ENCODE peak calls at places on chromosomes 3 and 15, in four cellular contexts. H is CD8-positive, alpha-beta T cell; B is activated effector memory CD4-positive, alpha-beta T cell treated with Interleukin-2 at 50 U/mL for 16 hours; Q is stimulated activated CD4-positive, alpha-beta T cell treated with anti-CD3 and anti-CD28 coated beads, Interleukin-15, amount 100 ng/mL, for 24 hours. D is an unnamed sample.

GRCh38 chr3:144556392-144556791 is 584.8 kb downstream of the DIPK2A start:
- DNase-seq in Q (no peak), B (no peak), H (no peak), D (no peak)

GRCh38 chr3:129507181-129507831 is 21.1 kb upstream of the RHO start:
- DNase-seq in Q (no peak), B (no peak), H (no peak), D (no peak)

GRCh38 chr3:113140876-113141275 is 70.5 kb upstream of the BOC start:
- DNase-seq in B (no peak), H (no peak), Q (peak; percentile 10), D (peak; percentile 36)

GRCh38 chr3:46427929-46428833 is 21.1 kb downstream of the CCRL2 start:
- DNase-seq in H (no peak), B (no peak), Q (no peak), D (no peak)

GRCh38 chr15:41796457-41796856 is 22.2 kb downstream of the MAPKBP1 start:
- DNase-seq in B (no peak), H (no peak), Q (no peak), D (no peak)

GRCh38 chr3:184626942-184627341 is 65.4 kb downstream of the EPHB3 start:
- DNase-seq in B (no peak), H (no peak), Q (no peak), D (no peak)

GRCh38 chr15:73391128-73391864 is 22.5 kb upstream of the HCN4 start:
- DNase-seq in H (no peak), Q (no peak), B (no peak), D (no peak)

GRCh38 chr15:83324799-83325198 is 40.3 kb upstream of the BNC1 start:
- DNase-seq in Q (no peak), H (no peak), B (no peak), D (no peak)

GRCh38 chr15:92068121-92068520 is 214.6 kb downstream of the SLCO3A1 start:
- DNase-seq in H (no peak), Q (no peak), B (no peak), D (no peak)

GRCh38 chr3:775178-775885 is 317.5 kb upstream of the CNTN6 start:
- DNase-seq in B (no peak), H (no peak), Q (no peak), D (no peak)

GRCh38 chr15:62306851-62307504 is 141.9 kb upstream of the C2CD4B start:
- DNase-seq in Q (peak; percentile 18), B (no peak), H (no peak), D (peak; percentile 15)

GRCh38 chr15:82540984-82541431 is 751 bp upstream of the RPS17 start:
- DNase-seq in Q (peak; percentile 13), H (no peak), B (no peak), D (no peak)

GRCh38 chr3:15148614-15149013 is 49.7 kb upstream of the RBSN start:
- DNase-seq in Q (no peak), H (no peak), B (no peak), D (no peak)

GRCh38 chr3:189430166-189430565 is 201.0 kb upstream of the TP63 start:
- DNase-seq in H (no peak), B (no peak), Q (no peak), D (no peak)

GRCh38 chr3:49900491-49901153 is 3.1 kb downstream of the MST1R start:
- DNase-seq in Q (no peak), B (no peak), H (no peak), D (no peak)

GRCh38 chr3:57974796-57975388 is 33.3 kb upstream of the FLNB start:
- DNase-seq in B (no peak), H (no peak), Q (no peak), D (no peak)

D was measured in activated CD4-positive, alpha-beta memory T cell treated with anti-CD3 and anti-CD28 coated beads for 36 hours.